ENCODE peak calls at places on chromosomes 13 and 19, in seven cellular contexts. One of them, this sample, is unnamed.

GRCh38 chr19:37594982-37595382 is 306 bp downstream of the ZNF540 start:
- DNase-seq in IMR-90: peak; percentile 58
- DNase-seq in mesenchymal stem cell: no peak
- DNase-seq in H1: no peak
- DNase-seq in H9: no peak
- DNase-seq in neuronal stem cell: no peak
- DNase-seq in trophoblast cell: no peak
- DNase-seq in this sample: no peak

GRCh38 chr19:6690160-6690885 is 20.4 kb upstream of the TNFSF14 start:
- DNase-seq in IMR-90: no peak
- DNase-seq in mesenchymal stem cell: no peak
- DNase-seq in H1: no peak
- DNase-seq in H9: no peak
- DNase-seq in neuronal stem cell: no peak
- DNase-seq in trophoblast cell: no peak
- DNase-seq in this sample: no peak

GRCh38 chr19:2663920-2664571 is 38.4 kb downstream of the GNG7 start:
- DNase-seq in IMR-90: no peak
- DNase-seq in mesenchymal stem cell: no peak
- DNase-seq in H1: no peak
- DNase-seq in H9: no peak
- DNase-seq in neuronal stem cell: no peak
- DNase-seq in trophoblast cell: no peak
- DNase-seq in this sample: no peak

GRCh38 chr13:104357174-104357573 is 1291.0 kb upstream of the SLC10A2 start:
- DNase-seq in IMR-90: no peak
- DNase-seq in mesenchymal stem cell: no peak
- DNase-seq in H1: no peak
- DNase-seq in H9: no peak
- DNase-seq in neuronal stem cell: no peak
- DNase-seq in trophoblast cell: peak; percentile 43
- DNase-seq in this sample: peak; percentile 38

GRCh38 chr19:13164370-13165090 is 14.3 kb downstream of the IER2 start:
- DNase-seq in IMR-90: peak; percentile 61
- DNase-seq in mesenchymal stem cell: peak; percentile 65
- DNase-seq in H1: peak; percentile 89
- DNase-seq in H9: peak; percentile 100
- DNase-seq in neuronal stem cell: peak; percentile 80
- DNase-seq in trophoblast cell: peak; percentile 31
- DNase-seq in this sample: peak; percentile 99

GRCh38 chr13:48643159-48643558 is 10.6 kb upstream of the CYSLTR2 start:
- DNase-seq in IMR-90: no peak
- DNase-seq in mesenchymal stem cell: no peak
- DNase-seq in H1: no peak
- DNase-seq in H9: no peak
- DNase-seq in neuronal stem cell: no peak
- DNase-seq in trophoblast cell: no peak
- DNase-seq in this sample: no peak

GRCh38 chr13:33606692-33607091 is 211.3 kb upstream of the RFC3 start:
- DNase-seq in IMR-90: no peak
- DNase-seq in mesenchymal stem cell: peak; percentile 41
- DNase-seq in H1: no peak
- DNase-seq in H9: peak; percentile 39
- DNase-seq in neuronal stem cell: peak; percentile 39
- DNase-seq in trophoblast cell: peak; percentile 31
- DNase-seq in this sample: peak; percentile 60

GRCh38 chr19:35462476-35462953 is 14.5 kb downstream of the FFAR2 start:
- DNase-seq in IMR-90: no peak
- DNase-seq in mesenchymal stem cell: peak; percentile 29
- DNase-seq in H1: no peak
- DNase-seq in H9: no peak
- DNase-seq in neuronal stem cell: no peak
- DNase-seq in trophoblast cell: peak; percentile 37
- DNase-seq in this sample: no peak

GRCh38 chr13:37102896-37103295 is 2.6 kb downstream of the CSNK1A1L start:
- DNase-seq in IMR-90: no peak
- DNase-seq in mesenchymal stem cell: no peak
- DNase-seq in H1: no peak
- DNase-seq in H9: no peak
- DNase-seq in neuronal stem cell: no peak
- DNase-seq in trophoblast cell: no peak
- DNase-seq in this sample: no peak

GRCh38 chr13:41723136-41723535 is 237.8 kb downstream of the VWA8 start:
- DNase-seq in IMR-90: no peak
- DNase-seq in mesenchymal stem cell: no peak
- DNase-seq in H1: no peak
- DNase-seq in H9: no peak
- DNase-seq in neuronal stem cell: no peak
- DNase-seq in trophoblast cell: peak; percentile 7
- DNase-seq in this sample: no peak

GRCh38 chr13:94764576-94765321 is 52.4 kb upstream of the SOX21 start:
- DNase-seq in IMR-90: no peak
- DNase-seq in mesenchymal stem cell: no peak
- DNase-seq in H1: no peak
- DNase-seq in H9: no peak
- DNase-seq in neuronal stem cell: peak; percentile 8
- DNase-seq in trophoblast cell: no peak
- DNase-seq in this sample: peak; percentile 21

GRCh38 chr13:112875627-112876026 is 93.4 kb upstream of the MCF2L start:
- DNase-seq in IMR-90: no peak
- DNase-seq in mesenchymal stem cell: no peak
- DNase-seq in H1: no peak
- DNase-seq in H9: no peak
- DNase-seq in neuronal stem cell: no peak
- DNase-seq in trophoblast cell: no peak
- DNase-seq in this sample: no peak

GRCh38 chr13:50826035-50826434 is 17.5 kb downstream of the DLEU7 start:
- DNase-seq in IMR-90: no peak
- DNase-seq in mesenchymal stem cell: no peak
- DNase-seq in H1: no peak
- DNase-seq in H9: no peak
- DNase-seq in neuronal stem cell: no peak
- DNase-seq in trophoblast cell: no peak
- DNase-seq in this sample: peak; percentile 49

GRCh38 chr13:38872693-38873092 is 117.9 kb downstream of the STOML3 start:
- DNase-seq in IMR-90: peak; percentile 5
- DNase-seq in mesenchymal stem cell: peak; percentile 35
- DNase-seq in H1: peak; percentile 77
- DNase-seq in H9: peak; percentile 67
- DNase-seq in neuronal stem cell: peak; percentile 54
- DNase-seq in trophoblast cell: peak; percentile 56
- DNase-seq in this sample: peak; percentile 81

GRCh38 chr19:42113641-42114348 is 18.5 kb downstream of the POU2F2 start:
- DNase-seq in IMR-90: peak; percentile 99
- DNase-seq in mesenchymal stem cell: peak; percentile 98
- DNase-seq in H1: no peak
- DNase-seq in H9: peak; percentile 80
- DNase-seq in neuronal stem cell: no peak
- DNase-seq in trophoblast cell: peak; percentile 84
- DNase-seq in this sample: peak; percentile 96

GRCh38 chr13:51636349-51636890 is 52.2 kb downstream of the WDFY2 start:
- DNase-seq in IMR-90: no peak
- DNase-seq in mesenchymal stem cell: no peak
- DNase-seq in H1: no peak
- DNase-seq in H9: no peak
- DNase-seq in neuronal stem cell: no peak
- DNase-seq in trophoblast cell: no peak
- DNase-seq in this sample: no peak

DNA sequence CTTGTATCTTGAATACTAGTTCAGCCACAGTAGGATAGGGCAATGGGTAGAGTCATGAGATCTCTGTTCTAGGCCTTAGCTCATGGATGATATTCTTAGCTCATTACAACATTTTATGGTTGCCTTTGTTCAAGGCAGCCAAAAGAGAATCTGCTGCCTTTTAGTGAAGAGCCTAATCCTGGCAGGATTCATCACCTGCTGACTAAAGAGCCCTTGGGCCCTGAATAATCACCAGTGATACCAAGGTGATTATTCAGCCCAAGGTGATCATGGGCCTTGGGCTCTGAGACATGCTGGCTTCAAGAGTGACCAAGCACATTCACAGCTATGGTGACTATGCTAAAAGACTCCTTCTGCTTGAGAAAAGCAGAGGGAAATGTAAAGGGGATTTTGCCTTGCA is 143.3 kb upstream of the MYO16 start:
- DNase-seq in IMR-90: no peak
- DNase-seq in mesenchymal stem cell: no peak
- DNase-seq in H1: no peak
- DNase-seq in H9: no peak
- DNase-seq in neuronal stem cell: no peak
- DNase-seq in trophoblast cell: no peak
- DNase-seq in this sample: no peak
- H3K4me2 ChIP-seq in IMR-90: no peak overlapping the region
- H3K4me2 ChIP-seq in mesenchymal stem cell: no peak overlapping the region
- H3K4me2 ChIP-seq in H1: no peak overlapping the region
- H3K4me2 ChIP-seq in H9: no peak overlapping the region
- H3K4me2 ChIP-seq in neuronal stem cell: no peak overlapping the region
- H3K4me2 ChIP-seq in trophoblast cell: no peak overlapping the region
- H3K4me2 ChIP-seq in this sample: no peak overlapping the region

DNA sequence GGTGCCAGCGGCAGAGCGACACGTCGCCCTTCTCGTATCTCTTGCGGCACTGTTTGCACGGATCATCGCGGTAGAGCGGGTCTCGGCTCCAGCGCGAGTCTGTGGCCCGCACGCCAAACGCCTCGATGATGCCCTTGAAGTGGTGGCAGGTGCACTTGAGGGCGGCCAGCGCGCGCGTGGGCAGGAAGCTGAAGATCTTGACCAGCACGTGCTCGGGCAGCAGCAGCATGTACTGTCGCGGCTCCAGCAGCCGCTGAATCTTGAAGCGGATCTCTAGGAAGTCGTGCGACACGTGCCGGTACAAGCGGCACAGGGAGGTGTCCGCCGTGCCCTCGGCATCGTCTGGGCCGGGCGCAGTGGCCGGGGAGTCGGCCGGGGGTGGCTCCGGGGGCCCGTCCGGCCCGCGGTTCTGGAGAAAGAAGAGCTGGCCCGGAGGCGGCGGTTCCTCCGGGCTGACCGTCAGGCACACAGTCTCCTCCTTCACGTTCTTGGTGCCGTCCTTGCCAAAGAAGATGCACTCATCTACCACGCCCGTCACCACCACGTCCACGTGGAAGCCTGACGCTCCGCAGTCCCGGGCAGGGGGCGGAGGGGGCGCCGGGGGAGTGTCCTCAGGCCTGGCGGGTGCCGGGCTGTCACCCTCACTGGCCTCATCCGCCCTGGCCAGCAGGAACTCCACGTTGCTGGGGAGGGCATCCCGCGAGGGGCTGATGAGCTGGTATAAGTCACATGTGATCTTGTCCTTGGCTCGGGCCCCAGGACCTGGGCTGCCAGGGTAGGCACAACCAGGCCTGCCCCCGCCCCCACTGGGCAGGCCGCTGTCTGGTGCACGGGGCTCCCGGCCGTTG is 18.6 kb downstream of the FBXO46 start:
- DNase-seq in IMR-90: no peak
- DNase-seq in mesenchymal stem cell: no peak
- DNase-seq in H1: no peak
- DNase-seq in H9: no peak
- DNase-seq in neuronal stem cell: no peak
- DNase-seq in trophoblast cell: no peak
- DNase-seq in this sample: no peak
- H3K27ac ChIP-seq in IMR-90: no peak overlapping the region
- H3K27ac ChIP-seq in mesenchymal stem cell: no peak overlapping the region
- H3K27ac ChIP-seq in H1: no peak overlapping the region
- H3K27ac ChIP-seq in H9: no peak overlapping the region
- H3K27ac ChIP-seq in neuronal stem cell: no peak overlapping the region
- H3K27ac ChIP-seq in trophoblast cell: no peak overlapping the region
- H3K27ac ChIP-seq in this sample: no peak overlapping the region

DNA sequence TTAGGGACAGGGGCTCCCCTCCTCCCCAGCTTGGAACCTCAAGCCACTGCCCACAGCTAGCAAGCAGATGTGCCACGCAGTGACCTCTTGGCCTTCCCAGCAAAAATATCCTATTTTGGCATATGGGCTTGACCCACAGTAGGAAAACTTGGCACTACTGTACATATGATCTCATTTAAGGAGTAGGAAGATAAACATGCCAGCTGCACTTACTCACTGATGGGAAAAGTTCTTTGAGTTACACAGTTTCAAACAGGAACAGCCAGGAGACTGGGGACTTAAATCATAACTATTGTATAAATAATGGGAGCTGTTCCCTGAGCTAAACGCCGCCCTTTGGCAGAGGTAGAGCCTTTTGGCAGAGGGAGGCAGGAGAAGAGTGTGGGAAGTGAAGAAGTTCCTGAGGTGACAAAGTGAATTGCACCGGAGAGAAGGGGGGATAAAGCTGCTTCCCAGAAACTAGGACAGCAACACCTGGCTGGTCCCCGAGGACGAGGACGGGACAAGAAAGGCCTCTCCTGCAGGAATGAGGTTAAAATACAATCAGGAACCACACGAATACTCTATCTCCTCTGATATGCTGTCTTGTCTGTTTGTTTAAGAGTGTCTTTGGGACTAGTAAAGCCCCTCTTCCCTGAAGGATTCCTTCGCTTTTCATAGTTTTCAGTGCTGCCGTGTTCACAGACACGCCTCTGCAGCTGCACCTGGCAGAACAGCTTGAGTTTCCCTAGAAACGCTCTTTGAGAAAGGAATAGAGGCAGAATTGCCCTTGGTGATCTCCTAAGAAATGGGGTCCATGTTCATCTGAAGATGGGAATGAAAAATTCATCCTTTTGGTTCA is 5.9 kb downstream of the SACS start:
- DNase-seq in IMR-90: peak; percentile 97
- DNase-seq in mesenchymal stem cell: peak; percentile 64
- DNase-seq in H1: peak; percentile 35
- DNase-seq in H9: no peak
- DNase-seq in neuronal stem cell: no peak
- DNase-seq in trophoblast cell: peak; percentile 29
- DNase-seq in this sample: no peak
- H2BK120ac ChIP-seq in IMR-90: peak overlapping the region; percentile 90
- H2BK120ac ChIP-seq in mesenchymal stem cell: no peak overlapping the region
- H2BK120ac ChIP-seq in H1: no peak overlapping the region
- H2BK120ac ChIP-seq in H9: no peak overlapping the region
- H2BK120ac ChIP-seq in neuronal stem cell: no peak overlapping the region
- H2BK120ac ChIP-seq in trophoblast cell: no peak overlapping the region
- H2BK120ac ChIP-seq in this sample: no peak overlapping the region

GRCh38 chr13:23513460-23513859 is 56.8 kb upstream of the TNFRSF19 start:
- DNase-seq in IMR-90: no peak
- DNase-seq in mesenchymal stem cell: no peak
- DNase-seq in H1: no peak
- DNase-seq in H9: no peak
- DNase-seq in neuronal stem cell: no peak
- DNase-seq in trophoblast cell: no peak
- DNase-seq in this sample: no peak

GRCh38 chr13:23510979-23511735 is 59.1 kb upstream of the TNFRSF19 start:
- DNase-seq in IMR-90: peak; percentile 75
- DNase-seq in mesenchymal stem cell: peak; percentile 24
- DNase-seq in H1: no peak
- DNase-seq in H9: no peak
- DNase-seq in neuronal stem cell: no peak
- DNase-seq in trophoblast cell: peak; percentile 20
- DNase-seq in this sample: peak; percentile 76

GRCh38 chr13:23509781-23510543 is 60.2 kb upstream of the TNFRSF19 start:
- DNase-seq in IMR-90: peak; percentile 94
- DNase-seq in mesenchymal stem cell: peak; percentile 62
- DNase-seq in H1: no peak
- DNase-seq in H9: no peak
- DNase-seq in neuronal stem cell: no peak
- DNase-seq in trophoblast cell: peak; percentile 85
- DNase-seq in this sample: no peak

GRCh38 chr13:23512762-23513395 is 57.3 kb upstream of the TNFRSF19 start:
- DNase-seq in IMR-90: no peak
- DNase-seq in mesenchymal stem cell: no peak
- DNase-seq in H1: no peak
- DNase-seq in H9: no peak
- DNase-seq in neuronal stem cell: no peak
- DNase-seq in trophoblast cell: no peak
- DNase-seq in this sample: no peak

GRCh38 chr13:23510544-23510916 is 59.7 kb upstream of the TNFRSF19 start:
- DNase-seq in IMR-90: no peak
- DNase-seq in mesenchymal stem cell: peak; percentile 61
- DNase-seq in H1: no peak
- DNase-seq in H9: no peak
- DNase-seq in neuronal stem cell: no peak
- DNase-seq in trophoblast cell: peak; percentile 17
- DNase-seq in this sample: no peak
- H3K4me2 ChIP-seq in IMR-90: peak overlapping the region; percentile 61
- H3K4me2 ChIP-seq in mesenchymal stem cell: no peak overlapping the region
- H3K4me2 ChIP-seq in H1: no peak overlapping the region
- H3K4me2 ChIP-seq in H9: no peak overlapping the region
- H3K4me2 ChIP-seq in neuronal stem cell: no peak overlapping the region
- H3K4me2 ChIP-seq in trophoblast cell: no peak overlapping the region
- H3K4me2 ChIP-seq in this sample: no peak overlapping the region

This sample was measured in mesendoderm.